ENCODE peak calls at places on chromosomes 3 and 15, in six cellular contexts. N is GM23248, K is neural progenitor cell, A is GM23338, S is MM.1S, I is HCT116. G is an unnamed sample.
A peak's percentile ranks its signal among the peaks of the same experiment; 100 is the strongest.

GRCh38 chr3:66819993-66820501 is 178.1 kb upstream of the KBTBD8 start:
- DNase-seq in K (peak; percentile 72), S (no peak), I (no peak), A (peak; percentile 36), N (no peak), G (no peak)

GRCh38 chr3:13086594-13086993 is 13.4 kb upstream of the IQSEC1 start:
- DNase-seq in S (no peak), K (no peak), I (no peak), N (no peak), A (no peak), G (no peak)

GRCh38 chr3:54836876-54837275 is 91.0 kb downstream of the LRTM1 start:
- DNase-seq in A (no peak), K (no peak), S (no peak), I (no peak), N (no peak), G (no peak)

GRCh38 chr15:36899696-36900095 is 200.7 kb downstream of the MEIS2 start:
- DNase-seq in I (no peak), A (no peak), K (no peak), S (no peak), N (no peak), G (no peak)

GRCh38 chr3:160280836-160281235 is 55.6 kb downstream of the C3orf80 start:
- DNase-seq in S (no peak), A (no peak), N (no peak), K (no peak), I (no peak), G (no peak)

GRCh38 chr3:103056953-103057450 is 622.2 kb downstream of the ZPLD1 start:
- DNase-seq in A (no peak), N (peak; percentile 4), K (no peak), I (no peak), S (no peak), G (peak; percentile 7)

GRCh38 chr3:38722760-38723568 is 73.5 kb upstream of the SCN5A start:
- DNase-seq in S (no peak), K (no peak), I (no peak), N (peak; percentile 56), A (no peak), G (no peak)

GRCh38 chr15:85620321-85621044 is 174.2 kb downstream of the KLHL25 start:
- DNase-seq in S (no peak), I (no peak), A (no peak), N (peak; percentile 91), K (no peak), G (no peak)

GRCh38 chr3:16253601-16254000 is 11.1 kb downstream of the DPH3 start:
- DNase-seq in I (no peak), A (no peak), N (peak; percentile 48), S (no peak), K (no peak), G (no peak)

GRCh38 chr3:24264748-24265158 is 229.9 kb downstream of the THRB start:
- DNase-seq in N (peak; percentile 71), A (peak; percentile 71), I (peak; percentile 47), S (peak; percentile 43), K (peak; percentile 58), G (peak; percentile 81)

GRCh38 chr15:49145651-49146609 is 9.5 kb downstream of the COPS2 start:
- DNase-seq in K (peak; percentile 61), A (peak; percentile 67), N (peak; percentile 75), S (peak; percentile 53), I (peak; percentile 35), G (peak; percentile 73)

GRCh38 chr15:32113224-32113623 is 82.9 kb downstream of the CHRNA7 start:
- DNase-seq in K (no peak), A (no peak), N (no peak), S (no peak), I (no peak), G (no peak)
- TF ChIP-seq EZH2 in K (no peak), A (no peak), N (no peak), S (no peak), I (no peak), G (no peak)

GRCh38 chr3:71076361-71076997 is 507.0 kb downstream of the FOXP1 start:
- DNase-seq in I (no peak), N (peak; percentile 79), A (no peak), K (no peak), S (no peak), G (no peak)

GRCh38 chr3:71080517-71081083 is 502.9 kb downstream of the FOXP1 start:
- DNase-seq in N (no peak), K (no peak), I (no peak), S (no peak), A (no peak), G (no peak)

GRCh38 chr3:71078199-71078598 is 505.3 kb downstream of the FOXP1 start:
- DNase-seq in N (no peak), K (no peak), A (no peak), S (no peak), I (no peak), G (peak; percentile 82)

GRCh38 chr3:71077070-71077469 is 506.5 kb downstream of the FOXP1 start:
- DNase-seq in N (no peak), A (no peak), I (no peak), S (no peak), K (no peak), G (no peak)

GRCh38 chr3:71078723-71079525 is 504.6 kb downstream of the FOXP1 start:
- DNase-seq in A (no peak), I (no peak), S (no peak), K (no peak), N (no peak), G (no peak)
- TF ChIP-seq EZH2phosphoT487 in A (no peak), I (no peak), S (no peak), K (no peak), N (no peak), G (no peak)

GRCh38 chr15:28027714-28028076 is 71.4 kb downstream of the OCA2 start:
- DNase-seq in A (no peak), I (no peak), N (no peak), K (no peak), S (no peak), G (no peak)
- H3K27ac ChIP-seq in A (no peak overlapping the region), I (no peak overlapping the region), N (no peak overlapping the region), K (no peak overlapping the region), S (no peak overlapping the region), G (no peak overlapping the region)

GRCh38 chr3:10992017-10992945 is at the start of gene SLC6A1:
- DNase-seq in S (no peak), K (peak; percentile 73), I (no peak), A (peak; percentile 83), N (peak; percentile 13), G (no peak)
- TF ChIP-seq EZH2 in S (no peak), K (no peak), I (no peak), A (no peak), N (peak; percentile 42), G (no peak)

DNA sequence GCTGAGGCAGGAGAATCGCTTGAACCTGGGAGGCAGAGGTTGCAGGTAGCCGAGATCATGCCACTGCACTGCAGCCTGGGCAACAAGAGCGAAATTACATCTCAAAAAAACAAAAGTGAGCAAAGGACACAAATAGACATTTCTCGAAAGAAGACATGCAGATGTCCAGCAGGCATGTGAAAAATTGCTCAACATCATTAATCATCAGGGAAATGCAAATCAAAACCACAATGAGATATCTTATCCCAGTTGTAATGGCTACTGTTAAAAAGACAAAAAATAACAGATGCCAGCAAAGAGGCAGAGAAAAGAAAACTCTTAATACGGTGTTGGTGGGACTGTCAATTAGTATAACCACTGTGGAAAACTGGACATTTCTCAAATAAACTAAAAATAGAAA is 20.9 kb downstream of the ASB7 start:
- DNase-seq in S (no peak), K (no peak), N (peak; percentile 47), I (no peak), A (no peak), G (no peak)
- TF ChIP-seq EZH2phosphoT487 in S (no peak), K (no peak), N (no peak), I (no peak), A (no peak), G (no peak)